ENCODE peak calls at places on chromosomes 16 and 17, in eight cellular contexts. W is spleen, H is cardiac muscle cell, T is mucosa of descending colon, O is fibroblast of pulmonary artery, S is neural crest cell, M is HCT116, A is heart left ventricle. Q is an unnamed sample.

GRCh38 chr17:41615454-41615853 is 2.9 kb upstream of the KRT16 start:
- DNase-seq in H (no peak), O (no peak), W (no peak), M (peak), S (no peak), T (no peak), A (no peak), Q (no peak)

GRCh38 chr16:74667215-74667765 is 613 bp upstream of the RFWD3 start:
- DNase-seq in A (no peak), T (no peak), S (peak), H (peak), M (no peak), W (peak), O (peak), Q (peak)

GRCh38 chr16:87791295-87792204 is 25.8 kb upstream of the KLHDC4 start:
- DNase-seq in W (no peak), T (no peak), A (no peak), H (no peak), S (peak), M (no peak), O (no peak), Q (peak)

GRCh38 chr17:58630883-58631522 is 60.8 kb downstream of the TEX14 start:
- DNase-seq in M (peak), A (no peak), W (no peak), S (peak), T (no peak), O (no peak), H (no peak), Q (peak)

GRCh38 chr16:2043296-2043979 is 4.2 kb downstream of the NTHL1 start:
- DNase-seq in A (no peak), W (no peak), T (peak), S (no peak), O (no peak), H (no peak), M (no peak), Q (no peak)

GRCh38 chr17:43092891-43093290 is 32.3 kb downstream of the BRCA1 start:
- DNase-seq in M (no peak), A (no peak), W (no peak), O (peak), H (peak), S (no peak), T (no peak), Q (no peak)

GRCh38 chr16:4377573-4378146 is 6.0 kb downstream of the VASN start:
- DNase-seq in W (no peak), H (no peak), S (no peak), M (no peak), T (no peak), O (no peak), A (no peak), Q (no peak)

GRCh38 chr16:13138528-13138927 is 237.1 kb downstream of the SHISA9 start:
- DNase-seq in T (no peak), O (no peak), S (no peak), M (no peak), A (no peak), H (no peak), W (no peak), Q (no peak)

GRCh38 chr16:88770459-88771293 is 14.3 kb downstream of the PIEZO1 start:
- DNase-seq in O (peak), T (peak), H (peak), M (peak), S (no peak), A (peak), W (peak), Q (peak)

GRCh38 chr16:72455743-72456659 is 284.0 kb upstream of the PMFBP1 start:
- DNase-seq in W (no peak), H (peak), O (no peak), A (no peak), T (peak), S (no peak), M (no peak), Q (no peak)

GRCh38 chr16:30949655-30950515 is 1.0 kb downstream of the ORAI3 start:
- DNase-seq in H (peak), O (peak), T (peak), A (peak), W (peak), M (peak), S (no peak), Q (peak)

GRCh38 chr16:60771138-60771537 is 1265.1 kb downstream of the CDH8 start:
- DNase-seq in A (no peak), M (no peak), W (no peak), O (no peak), H (no peak), T (no peak), S (no peak), Q (no peak)

GRCh38 chr17:364766-365165 is 12.2 kb upstream of the RPH3AL start:
- DNase-seq in A (no peak), T (no peak), H (no peak), S (no peak), O (no peak), W (peak), M (no peak), Q (no peak)

GRCh38 chr16:27778171-27778925 is 228.4 kb downstream of the KATNIP start:
- DNase-seq in H (no peak), O (no peak), S (no peak), T (no peak), A (no peak), W (peak), M (no peak), Q (no peak)

GRCh38 chr17:45235071-45236001 is 13.7 kb downstream of the FMNL1 start:
- DNase-seq in T (no peak), A (peak), O (peak), S (peak), H (peak), M (peak), W (peak), Q (peak)

GRCh38 chr17:6069611-6070279 is 434 bp upstream of the WSCD1 start:
- DNase-seq in H (no peak), S (peak), W (no peak), O (no peak), T (no peak), M (no peak), A (no peak), Q (no peak)

GRCh38 chr17:50511058-50511457 is 2.8 kb downstream of the MYCBPAP start:
- DNase-seq in A (no peak), M (no peak), H (peak), W (peak), O (peak), S (no peak), T (peak), Q (no peak)

GRCh38 chr17:40817103-40817682 is 5.2 kb downstream of the KRT10 start:
- DNase-seq in O (no peak), S (no peak), W (no peak), M (no peak), H (no peak), A (no peak), T (no peak), Q (no peak)

GRCh38 chr16:71440669-71441347 is 1.0 kb downstream of the TLE7 start:
- DNase-seq in T (no peak), A (no peak), H (no peak), O (no peak), S (no peak), W (no peak), M (no peak), Q (no peak)

GRCh38 chr16:84647830-84648594 is at the start of gene KLHL36:
- DNase-seq in H (peak), W (peak), T (peak), O (peak), M (no peak), A (peak), S (peak), Q (peak)

GRCh38 chr16:81469710-81470481 is 25.3 kb downstream of the CMIP start:
- DNase-seq in M (no peak), O (no peak), T (no peak), S (no peak), H (no peak), W (peak), A (peak), Q (no peak)

GRCh38 chr17:61770043-61770442 is 93.3 kb downstream of the BRIP1 start:
- DNase-seq in H (no peak), W (no peak), T (no peak), S (no peak), A (no peak), O (no peak), M (no peak), Q (no peak)

GRCh38 chr17:65102235-65102634 is 34.9 kb upstream of the RGS9 start:
- DNase-seq in M (no peak), T (no peak), H (no peak), O (no peak), W (no peak), A (no peak), S (no peak), Q (no peak)

GRCh38 chr17:38562215-38562569 is 43.6 kb downstream of the SRCIN1 start:
- DNase-seq in O (no peak), A (no peak), W (no peak), M (no peak), S (no peak), T (no peak), H (no peak), Q (no peak)

GRCh38 chr16:17467923-17468540 is 2.7 kb downstream of the XYLT1 start:
- DNase-seq in W (peak), S (peak), T (peak), H (peak), M (no peak), A (peak), O (peak), Q (peak)

GRCh38 chr16:74563828-74564263 is 43.1 kb downstream of the GLG1 start:
- DNase-seq in H (peak), W (no peak), O (peak), S (no peak), T (no peak), A (no peak), M (peak), Q (no peak)

GRCh38 chr17:40779181-40779909 is 3.0 kb downstream of the KRT27 start:
- DNase-seq in H (no peak), S (no peak), T (no peak), W (no peak), O (no peak), A (peak), M (no peak), Q (no peak)

GRCh38 chr17:63665527-63666214 is 34.3 kb downstream of the LIMD2 start:
- DNase-seq in O (peak), W (peak), T (no peak), M (no peak), H (peak), A (no peak), S (no peak), Q (no peak)

GRCh38 chr17:45230787-45231480 is 9.2 kb downstream of the FMNL1 start:
- DNase-seq in M (no peak), W (peak), S (no peak), H (peak), A (peak), O (peak), T (no peak), Q (no peak)

GRCh38 chr17:15121426-15121825 is 143.7 kb downstream of the PMP22 start:
- DNase-seq in W (no peak), H (no peak), A (no peak), M (no peak), S (no peak), T (no peak), O (no peak), Q (no peak)

GRCh38 chr16:87062569-87063442 is 254.4 kb downstream of the C16orf95 start:
- DNase-seq in S (peak), A (peak), O (peak), W (no peak), H (peak), M (peak), T (no peak), Q (peak)

GRCh38 chr16:71552698-71553503 is 24.0 kb downstream of the TAT start:
- DNase-seq in W (no peak), T (no peak), M (peak), O (no peak), H (no peak), S (no peak), A (no peak), Q (no peak)

GRCh38 chr16:57480754-57481230 is 5.5 kb downstream of the DOK4 start:
- DNase-seq in A (no peak), W (peak), O (no peak), M (no peak), T (peak), S (no peak), H (no peak), Q (no peak)

GRCh38 chr16:86578499-86579267 is at the start of gene FOXL1:
- DNase-seq in W (no peak), T (no peak), H (peak), S (peak), A (peak), M (no peak), O (peak), Q (peak)

GRCh38 chr16:3127745-3128144 is 7.1 kb upstream of the ZNF213 start:
- DNase-seq in M (no peak), W (no peak), T (no peak), O (no peak), S (no peak), H (no peak), A (no peak), Q (no peak)

GRCh38 chr16:10949424-10949970 is 5.1 kb downstream of the CLEC16A start:
- DNase-seq in H (peak), S (no peak), T (no peak), M (no peak), A (no peak), O (peak), W (peak), Q (peak)
- TF ChIP-seq CTCF in H (no peak), S (no peak), T (no peak), M (no peak), A (no peak), O (no peak), W (no peak), Q (no peak)

DNA sequence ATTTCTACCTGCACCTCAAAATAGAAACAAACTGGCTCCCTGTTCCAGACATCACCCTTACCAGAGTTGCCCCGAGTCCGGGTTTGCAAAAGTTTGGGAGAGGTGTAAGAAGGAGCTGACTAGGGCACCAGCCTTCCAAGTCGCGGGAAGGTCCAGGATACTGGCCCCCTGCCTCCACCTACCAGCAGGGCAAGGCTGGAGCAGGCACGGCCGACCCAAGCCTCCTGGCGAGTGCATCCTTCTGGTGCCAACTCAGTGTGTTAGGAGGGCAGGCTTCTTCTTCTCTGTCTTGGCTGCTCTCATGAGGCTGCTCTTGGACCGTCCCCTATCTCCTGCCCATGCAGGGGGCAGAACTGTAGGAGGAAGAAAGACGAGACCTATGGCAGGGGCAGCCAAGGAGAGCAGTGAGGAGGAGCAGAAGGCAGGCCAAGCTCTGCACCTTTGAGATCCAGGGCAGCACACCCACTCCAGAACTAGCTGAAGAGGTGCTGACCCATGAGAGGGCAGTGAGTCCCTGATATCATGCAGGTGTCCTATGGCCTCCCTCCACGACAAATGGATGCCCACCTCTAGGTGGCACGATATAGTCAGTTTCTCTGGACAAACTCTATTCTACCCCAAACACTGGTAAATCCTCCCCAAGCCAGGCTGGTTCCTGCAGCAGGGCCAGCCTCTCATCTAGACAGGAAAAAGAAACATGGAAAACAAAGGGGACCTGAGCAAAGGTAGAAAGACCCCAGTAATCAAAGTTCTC is 54.4 kb downstream of the CYTH1 start:
- DNase-seq in O (no peak), M (no peak), S (no peak), H (no peak), T (no peak), A (no peak), W (no peak), Q (no peak)
- TF ChIP-seq CTCF in O (no peak), M (no peak), S (no peak), H (no peak), T (no peak), A (no peak), W (no peak), Q (no peak)

GRCh38 chr16:19213885-19214284 is 45.8 kb downstream of the SYT17 start:
- DNase-seq in M (peak), H (no peak), W (no peak), S (no peak), T (no peak), O (no peak), A (no peak), Q (no peak)
- TF ChIP-seq CTCF in M (peak), H (no peak), W (no peak), S (no peak), T (no peak), O (no peak), A (no peak), Q (no peak)

DNA sequence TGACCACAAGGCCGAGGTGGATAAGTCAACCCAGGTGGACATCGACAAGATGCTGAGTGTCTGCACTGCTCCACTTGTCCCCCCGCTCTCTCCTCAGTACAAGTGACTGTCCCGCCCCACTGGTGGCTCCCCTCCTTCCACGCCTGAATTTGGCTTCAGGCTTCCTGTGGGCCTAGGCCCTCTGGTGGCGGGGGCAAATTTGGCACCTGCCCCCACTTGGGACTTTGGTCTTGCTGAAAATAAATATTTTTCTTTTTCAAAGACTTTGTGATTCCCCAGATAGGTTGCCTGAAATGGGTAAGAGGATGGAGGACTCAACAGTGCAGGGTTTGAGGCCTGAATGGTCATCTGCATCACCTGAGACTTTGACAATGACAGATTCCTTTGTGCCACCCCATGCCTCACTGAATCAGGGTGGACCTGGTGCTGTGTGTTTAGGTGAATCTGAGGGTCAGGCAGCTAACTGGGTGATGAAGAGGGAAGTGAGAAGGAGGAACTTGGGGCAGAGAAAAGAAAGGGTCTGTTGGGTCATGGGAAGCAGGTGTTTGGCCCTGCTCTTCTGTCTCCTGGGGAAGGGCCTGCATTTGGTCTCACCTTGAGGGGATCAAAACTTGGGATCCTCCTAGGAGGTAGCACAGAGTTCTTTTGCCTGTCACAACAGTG is 2.0 kb downstream of the C16orf86 start:
- DNase-seq in W (no peak), H (no peak), S (no peak), T (no peak), O (no peak), M (no peak), A (peak), Q (no peak)
- TF ChIP-seq CTCF in W (no peak), H (no peak), S (no peak), T (no peak), O (peak), M (no peak), A (no peak), Q (no peak)

GRCh38 chr17:73362697-73363096 is 50.9 kb upstream of the CDC42EP4 start:
- DNase-seq in O (no peak), A (no peak), H (no peak), W (no peak), T (no peak), S (no peak), M (no peak), Q (no peak)
- TF ChIP-seq CTCF in O (no peak), A (no peak), H (no peak), W (no peak), T (no peak), S (no peak), M (no peak), Q (no peak)

DNA sequence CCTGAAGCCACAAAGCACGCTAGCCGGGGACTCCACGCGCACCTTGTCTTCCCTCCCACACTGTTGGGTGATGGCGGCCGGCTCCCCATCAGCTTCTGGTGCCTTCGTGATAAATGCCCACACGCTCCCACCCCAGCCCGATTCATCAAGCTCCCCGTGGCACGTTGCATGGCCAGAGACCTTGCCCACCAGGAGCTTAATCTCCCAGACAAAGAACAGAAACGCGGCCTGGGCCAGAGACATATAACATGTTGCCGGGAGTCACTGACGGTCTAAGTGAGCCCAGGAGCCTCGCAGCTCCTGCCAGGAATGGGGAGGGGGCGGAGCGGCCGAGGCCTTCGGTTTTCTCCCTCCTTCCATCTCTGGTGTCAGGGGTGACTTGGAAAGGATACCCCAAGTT is 93.1 kb downstream of the SDK2 start:
- DNase-seq in A (no peak), W (no peak), S (no peak), O (no peak), T (no peak), M (no peak), H (no peak), Q (no peak)
- TF ChIP-seq CTCF in A (no peak), W (no peak), S (no peak), O (no peak), T (no peak), M (no peak), H (no peak), Q (no peak)

GRCh38 chr17:12342161-12342560 is 321.5 kb downstream of the MAP2K4 start:
- DNase-seq in A (no peak), S (no peak), T (no peak), M (no peak), W (no peak), O (no peak), H (no peak), Q (no peak)

GRCh38 chr17:12348476-12348875 is 317.2 kb upstream of the MYOCD start:
- DNase-seq in W (no peak), M (no peak), T (no peak), O (peak), H (no peak), A (no peak), S (no peak), Q (no peak)

GRCh38 chr17:12342609-12343248 is 322.1 kb downstream of the MAP2K4 start:
- DNase-seq in S (peak), A (no peak), W (no peak), H (peak), M (peak), O (peak), T (no peak), Q (peak)
- TF ChIP-seq CTCF in S (peak), A (no peak), W (no peak), H (peak), M (peak), O (peak), T (no peak), Q (peak)

GRCh38 chr17:67139784-67140665 is 95.7 kb downstream of the CACNG1 start:
- DNase-seq in W (no peak), A (no peak), H (peak), S (no peak), T (no peak), M (no peak), O (peak), Q (no peak)
- TF ChIP-seq CTCF in W (no peak), A (no peak), H (peak), S (no peak), T (no peak), M (no peak), O (peak), Q (no peak)

Q was measured in nephron progenitor cell.